ENCODE peak calls at places on chromosomes 3 and 15, in six cellular contexts. L is neural progenitor cell; N is sigmoid colon; U is CD8-positive, alpha-beta memory T cell; S is right cardiac atrium; G is ovary. J is an unnamed sample.
A peak's percentile ranks its signal among the peaks of the same experiment; 100 is the strongest.

GRCh38 chr15:66748320-66748779 is 46.3 kb downstream of the SMAD6 start:
- DNase-seq in L (no peak), N (no peak), U (no peak), S (no peak), G (no peak), J (peak; percentile 93)

GRCh38 chr15:67992834-67993233 is 61.3 kb upstream of the PIAS1 start:
- DNase-seq in L (no peak), N (no peak), U (no peak), S (no peak), G (no peak), J (no peak)

GRCh38 chr3:114460459-114460858 is 166.6 kb downstream of the TIGIT start:
- DNase-seq in L (no peak), N (no peak), U (no peak), S (no peak), G (no peak), J (no peak)

GRCh38 chr3:67526246-67526645 is 128.2 kb downstream of the SUCLG2 start:
- DNase-seq in L (no peak), N (no peak), U (no peak), S (no peak), G (no peak), J (peak; percentile 73)

GRCh38 chr3:163753033-163753432 is 1325.3 kb downstream of the SI start:
- DNase-seq in L (peak; percentile 59), N (no peak), U (no peak), S (no peak), G (no peak), J (no peak)

GRCh38 chr3:100650651-100651611 is 41.5 kb downstream of the ADGRG7 start:
- DNase-seq in L (no peak), N (no peak), U (no peak), S (no peak), G (no peak), J (no peak)

GRCh38 chr3:168820748-168821445 is 725.2 kb upstream of the GOLIM4 start:
- DNase-seq in L (no peak), N (no peak), U (no peak), S (no peak), G (no peak), J (no peak)

GRCh38 chr15:90691369-90691768 is 25.8 kb upstream of the BLM start:
- DNase-seq in L (no peak), N (no peak), U (no peak), S (no peak), G (no peak), J (no peak)

GRCh38 chr3:170346481-170347125 is 10.9 kb upstream of the SKIL start:
- DNase-seq in L (no peak), N (no peak), U (no peak), S (no peak), G (no peak), J (no peak)

GRCh38 chr15:92683511-92683834 is 27.9 kb upstream of the FAM174B start:
- DNase-seq in L (peak; percentile 88), N (peak; percentile 75), U (no peak), S (no peak), G (peak; percentile 75), J (peak; percentile 59)

GRCh38 chr3:89107461-89108035 is at the start of gene EPHA3:
- DNase-seq in L (peak; percentile 78), N (peak; percentile 85), U (no peak), S (peak; percentile 90), G (peak; percentile 48), J (peak; percentile 92)

GRCh38 chr3:194322701-194323174 is 28.4 kb downstream of the CPN2 start:
- DNase-seq in L (no peak), N (no peak), U (no peak), S (no peak), G (no peak), J (no peak)

GRCh38 chr15:93066103-93066725 is 22.8 kb downstream of the RGMA start:
- DNase-seq in L (no peak), N (peak; percentile 92), U (no peak), S (peak; percentile 65), G (no peak), J (no peak)

GRCh38 chr15:57551717-57552677 is 39.7 kb upstream of the MYZAP start:
- DNase-seq in L (peak; percentile 82), N (no peak), U (no peak), S (no peak), G (no peak), J (peak; percentile 67)

GRCh38 chr3:135918600-135918999 is 46.9 kb upstream of the PPP2R3A start:
- DNase-seq in L (peak; percentile 26), N (no peak), U (no peak), S (no peak), G (no peak), J (peak; percentile 29)

GRCh38 chr3:13258280-13258679 is 161.8 kb downstream of the NUP210 start:
- DNase-seq in L (no peak), N (no peak), U (no peak), S (no peak), G (no peak), J (no peak)

GRCh38 chr3:143526016-143526540 is 322.2 kb downstream of the SLC9A9 start:
- DNase-seq in L (peak; percentile 11), N (no peak), U (no peak), S (no peak), G (no peak), J (no peak)

GRCh38 chr3:170766253-170766652 is 103.7 kb downstream of the RPL22L1 start:
- DNase-seq in L (no peak), N (no peak), U (no peak), S (no peak), G (no peak), J (no peak)

GRCh38 chr15:67063689-67064606 is 1.5 kb upstream of the SMAD3 start:
- DNase-seq in L (peak; percentile 79), N (no peak), U (no peak), S (peak; percentile 76), G (no peak), J (peak; percentile 95)

GRCh38 chr3:52313774-52314188 is 2.3 kb upstream of the DNAH1 start:
- DNase-seq in L (no peak), N (no peak), U (no peak), S (peak; percentile 33), G (no peak), J (no peak)

GRCh38 chr3:89098173-89098572 is 9.2 kb upstream of the EPHA3 start:
- DNase-seq in L (no peak), N (no peak), U (no peak), S (no peak), G (no peak), J (no peak)

GRCh38 chr3:187906416-187906815 is 161.1 kb upstream of the BCL6 start:
- DNase-seq in L (no peak), N (peak; percentile 71), U (no peak), S (no peak), G (peak; percentile 39), J (no peak)

GRCh38 chr3:195888311-195888761 is 20.0 kb downstream of the TNK2 start:
- DNase-seq in L (no peak), N (no peak), U (no peak), S (peak; percentile 52), G (no peak), J (no peak)
- H3K4me1 ChIP-seq in L (peaks cover 48% of the 10 kb centered on the region), N (no peaks in the 10 kb centered on the region), U (no peaks in the 10 kb centered on the region), S (peaks cover 17% of the 10 kb centered on the region), G (peaks cover 23% of the 10 kb centered on the region), J (no peaks in the 10 kb centered on the region)

GRCh38 chr15:53453253-53454105 is 306.0 kb downstream of the WDR72 start:
- DNase-seq in L (no peak), N (no peak), U (no peak), S (no peak), G (no peak), J (no peak)

GRCh38 chr15:53454535-53454842 is 305.0 kb downstream of the WDR72 start:
- DNase-seq in L (no peak), N (no peak), U (no peak), S (no peak), G (no peak), J (no peak)

GRCh38 chr15:53457479-53457878 is 302.0 kb downstream of the WDR72 start:
- DNase-seq in L (no peak), N (no peak), U (no peak), S (no peak), G (no peak), J (no peak)

GRCh38 chr15:53458736-53459135 is 300.7 kb downstream of the WDR72 start:
- DNase-seq in L (no peak), N (no peak), U (no peak), S (no peak), G (no peak), J (no peak)

DNA sequence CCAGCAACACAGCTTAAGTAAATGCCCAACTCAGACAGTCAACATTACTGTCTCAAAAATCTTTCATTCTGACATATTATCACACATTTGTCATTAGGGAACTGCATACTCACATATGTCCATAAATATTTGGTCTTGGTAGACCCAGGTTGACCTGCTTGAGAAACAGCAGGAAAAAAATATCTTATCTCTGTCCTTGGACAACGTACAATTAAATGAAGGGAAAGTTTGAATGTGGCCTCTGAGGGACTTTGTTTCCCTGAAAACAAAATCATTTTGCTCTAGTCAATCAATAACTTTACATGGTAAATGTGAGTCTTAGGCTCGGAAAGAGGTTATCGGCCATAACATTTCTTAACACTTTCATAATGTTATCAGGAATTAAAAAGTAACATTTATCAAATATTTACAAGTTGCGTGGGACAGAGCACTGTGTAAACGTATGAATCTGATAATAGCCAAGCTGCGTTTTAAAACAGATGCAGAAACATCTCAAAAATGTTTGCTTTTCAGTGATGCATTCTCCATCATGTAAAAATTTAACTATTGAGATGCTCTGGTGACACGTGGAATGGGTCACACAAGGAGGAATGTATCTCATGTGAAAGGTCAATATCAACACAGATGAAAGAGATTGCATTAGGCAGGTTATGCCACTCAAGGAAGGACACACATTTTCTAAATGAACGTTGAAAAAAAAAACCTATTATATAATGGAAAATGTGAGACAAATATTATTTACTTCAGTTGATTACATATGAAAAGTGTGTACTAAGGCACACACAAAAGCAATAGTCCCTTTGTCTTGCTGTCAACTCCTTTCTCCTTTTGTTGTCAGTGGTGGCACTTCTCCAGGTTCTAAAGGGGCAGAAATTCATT is 304.4 kb downstream of the WDR72 start:
- DNase-seq in L (no peak), N (no peak), U (no peak), S (no peak), G (no peak), J (no peak)
- H3K27me3 ChIP-seq in L (no peaks in the 10 kb centered on the region), N (no peaks in the 10 kb centered on the region), U (no peaks in the 10 kb centered on the region), S (no peaks in the 10 kb centered on the region), G (no peaks in the 10 kb centered on the region), J (no peaks in the 10 kb centered on the region)

GRCh38 chr3:9508781-9509180 is 44.8 kb downstream of the LHFPL4 start:
- DNase-seq in L (peak; percentile 61), N (no peak), U (no peak), S (no peak), G (no peak), J (no peak)
- H3K4me3 ChIP-seq in L (no peak overlapping the region), N (no peak overlapping the region), U (no peak overlapping the region), S (no peak overlapping the region), G (no peak overlapping the region), J (no peak overlapping the region)

GRCh38 chr15:39300451-39301153 is 280.3 kb upstream of the THBS1 start:
- DNase-seq in L (no peak), N (no peak), U (no peak), S (no peak), G (no peak), J (no peak)
- H3K4me1 ChIP-seq in L (no peaks in the 10 kb centered on the region), N (no peaks in the 10 kb centered on the region), U (no peaks in the 10 kb centered on the region), S (no peaks in the 10 kb centered on the region), G (no peaks in the 10 kb centered on the region), J (no peaks in the 10 kb centered on the region)